ENCODE peak calls at places on chromosome 2, in five cellular contexts. K, W, E, Z and O are unnamed samples.

GRCh38 chr2:190266314-190266713 is 53.3 kb downstream of the HIBCH start:
- DNase-seq in K (no peak), Z (no peak), W (no peak), E (no peak), O (no peak)

GRCh38 chr2:50395510-50396300 is 636.2 kb downstream of the NRXN1 start:
- DNase-seq in K (no peak), W (no peak), E (no peak), Z (no peak), O (no peak)

GRCh38 chr2:119950966-119951365 is 61.9 kb upstream of the EPB41L5 start:
- DNase-seq in W (no peak), E (no peak), Z (no peak), K (no peak), O (no peak)

GRCh38 chr2:36322108-36322507 is 33.5 kb upstream of the CRIM1 start:
- DNase-seq in K (peak), E (peak), W (no peak), Z (no peak), O (peak)

GRCh38 chr2:174436351-174436750 is 40.8 kb downstream of the SCRN3 start:
- DNase-seq in W (no peak), Z (no peak), E (peak), K (no peak), O (no peak)

GRCh38 chr2:30897539-30897938 is 90.3 kb upstream of the CAPN13 start:
- DNase-seq in K (no peak), W (no peak), E (no peak), Z (no peak), O (no peak)

GRCh38 chr2:179265082-179265575 is 497 bp upstream of the SESTD1 start:
- DNase-seq in E (peak), K (no peak), Z (no peak), W (no peak), O (no peak)

GRCh38 chr2:202429164-202429980 is 53.2 kb downstream of the BMPR2 start:
- DNase-seq in W (no peak), K (no peak), E (peak), Z (no peak), O (no peak)

GRCh38 chr2:197348721-197349337 is 38.2 kb upstream of the ANKRD44 start:
- DNase-seq in Z (no peak), K (no peak), E (no peak), W (no peak), O (no peak)